ENCODE peak calls at places on chromosomes 3 and 15, in four cellular contexts. U, T, E and A are unnamed samples.

GRCh38 chr3:51671090-51672082 is at the start of gene TEX264:
- DNase-seq in U (peak), T (peak), E (peak), A (peak)

GRCh38 chr3:72606005-72606800 is 242.0 kb downstream of the SHQ1 start:
- DNase-seq in U (no peak), T (peak), E (no peak), A (no peak)

GRCh38 chr3:97432914-97433313 is 331.6 kb upstream of the ARL6 start:
- DNase-seq in U (no peak), T (no peak), E (no peak), A (no peak)

GRCh38 chr3:78029775-78030174 is 989.9 kb downstream of the ROBO2 start:
- DNase-seq in U (no peak), T (no peak), E (no peak), A (no peak)

GRCh38 chr3:85721409-85722145 is 762.8 kb downstream of the CADM2 start:
- DNase-seq in U (no peak), T (no peak), E (no peak), A (no peak)

GRCh38 chr3:50274371-50275104 is 4.3 kb upstream of the LSMEM2 start:
- DNase-seq in U (peak), T (peak), E (no peak), A (peak)

GRCh38 chr3:5239602-5240001 is 52.1 kb downstream of the EDEM1 start:
- DNase-seq in U (no peak), T (no peak), E (no peak), A (no peak)

GRCh38 chr3:76369170-76369569 is 583.8 kb upstream of the ZNF717 start:
- DNase-seq in U (no peak), T (no peak), E (no peak), A (peak)

GRCh38 chr15:60083318-60083717 is 79.2 kb downstream of the FOXB1 start:
- DNase-seq in U (no peak), T (no peak), E (no peak), A (no peak)

GRCh38 chr15:70185251-70185711 is 87.6 kb upstream of the TLE3 start:
- DNase-seq in U (no peak), T (no peak), E (no peak), A (no peak)

GRCh38 chr15:69523010-69524001 is 70.7 kb downstream of the RPLP1 start:
- DNase-seq in U (peak), T (peak), E (no peak), A (peak)

GRCh38 chr15:96553006-96553405 is 222.5 kb downstream of the NR2F2 start:
- DNase-seq in U (no peak), T (no peak), E (no peak), A (no peak)

GRCh38 chr3:15181511-15181910 is 24.5 kb upstream of the CAPN7 start:
- DNase-seq in U (no peak), T (no peak), E (no peak), A (no peak)

GRCh38 chr3:45041666-45042065 is 15.6 kb downstream of the CLEC3B start:
- DNase-seq in U (no peak), T (no peak), E (peak), A (no peak)

GRCh38 chr3:28743843-28744242 is 395.2 kb upstream of the AZI2 start:
- DNase-seq in U (no peak), T (no peak), E (no peak), A (no peak)

GRCh38 chr3:13703071-13703470 is 154.1 kb downstream of the FBLN2 start:
- DNase-seq in U (no peak), T (no peak), E (no peak), A (no peak)

GRCh38 chr15:31552482-31553099 is 226.0 kb downstream of the KLF13 start:
- DNase-seq in U (no peak), T (no peak), E (no peak), A (no peak)

GRCh38 chr3:195117978-195118581 is 152.9 kb downstream of the XXYLT1 start:
- DNase-seq in U (peak), T (no peak), E (no peak), A (no peak)

GRCh38 chr15:63833246-63833696 is 477 bp downstream of the HERC1 start:
- DNase-seq in U (peak), T (no peak), E (no peak), A (peak)

GRCh38 chr3:56862352-56863062 is 60.8 kb upstream of the ARHGEF3 start:
- DNase-seq in U (no peak), T (peak), E (no peak), A (no peak)

GRCh38 chr3:33438284-33438668 is 1.9 kb downstream of the UBP1 start:
- DNase-seq in U (peak), T (peak), E (no peak), A (no peak)

GRCh38 chr3:113086506-113087461 is 96.0 kb downstream of the GTPBP8 start:
- DNase-seq in U (no peak), T (peak), E (no peak), A (no peak)

GRCh38 chr3:112633191-112633590 is 7.8 kb downstream of the CCDC80 start:
- DNase-seq in U (no peak), T (no peak), E (no peak), A (no peak)

GRCh38 chr3:38588276-38588971 is 61.1 kb downstream of the SCN5A start:
- DNase-seq in U (no peak), T (no peak), E (no peak), A (no peak)

GRCh38 chr3:193946945-193947344 is 189.0 kb upstream of the HES1 start:
- DNase-seq in U (no peak), T (peak), E (no peak), A (no peak)

GRCh38 chr15:69719527-69719926 is 266.9 kb downstream of the RPLP1 start:
- DNase-seq in U (no peak), T (no peak), E (no peak), A (no peak)

GRCh38 chr15:63191895-63192603 is 2.6 kb downstream of the RAB8B start:
- DNase-seq in U (peak), T (no peak), E (peak), A (no peak)

GRCh38 chr3:156093966-156094365 is 26.4 kb upstream of the KCNAB1 start:
- DNase-seq in U (no peak), T (no peak), E (no peak), A (no peak)

GRCh38 chr15:45763170-45763869 is 128.5 kb downstream of the SQOR start:
- DNase-seq in U (no peak), T (no peak), E (no peak), A (no peak)

GRCh38 chr3:10164546-10165393 is at the start of gene IRAK2:
- DNase-seq in U (peak), T (peak), E (no peak), A (peak)

GRCh38 chr3:47542614-47543173 is 29.2 kb upstream of the ELP6 start:
- DNase-seq in U (peak), T (no peak), E (no peak), A (peak)

GRCh38 chr3:58539636-58540035 is 2.6 kb upstream of the ACOX2 start:
- DNase-seq in U (no peak), T (no peak), E (no peak), A (no peak)

GRCh38 chr3:59436164-59436958 is 386.5 kb upstream of the CFAP20DC start:
- DNase-seq in U (no peak), T (no peak), E (no peak), A (no peak)

GRCh38 chr3:106457278-106458210 is 588.7 kb upstream of the CBLB start:
- DNase-seq in U (peak), T (no peak), E (peak), A (no peak)
- TF ChIP-seq FOXK2 in U (no peak), T (no peak), E (no peak), A (no peak)

GRCh38 chr3:40211579-40211978 is 97.9 kb upstream of the EIF1B start:
- DNase-seq in U (no peak), T (no peak), E (no peak), A (no peak)
- TF ChIP-seq BHLHE40 in U (no peak), T (no peak), E (no peak), A (no peak)

DNA sequence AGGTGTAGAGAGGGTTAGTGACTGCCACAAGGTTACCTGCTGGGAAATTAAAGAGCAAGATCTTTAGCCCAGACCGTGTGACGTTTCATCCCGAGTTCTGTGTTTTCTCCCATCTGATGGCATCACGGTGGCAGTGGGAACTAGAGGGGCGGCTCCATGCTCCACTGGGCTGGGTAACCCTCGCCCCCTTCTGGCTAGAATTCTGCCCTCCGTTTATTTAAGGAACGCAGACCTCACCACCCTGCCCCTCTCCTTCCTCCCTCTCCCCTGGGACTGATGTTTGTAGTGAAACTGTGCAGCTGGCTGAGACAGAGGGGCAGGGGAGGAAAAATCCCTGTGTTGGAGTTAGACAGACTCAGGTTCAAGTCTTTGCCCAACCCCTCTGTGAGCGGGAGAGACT is 65.6 kb downstream of the ITGA11 start:
- DNase-seq in U (no peak), T (no peak), E (no peak), A (no peak)
- TF ChIP-seq FOXM1 in U (no peak), T (no peak), E (no peak), A (no peak)

DNA sequence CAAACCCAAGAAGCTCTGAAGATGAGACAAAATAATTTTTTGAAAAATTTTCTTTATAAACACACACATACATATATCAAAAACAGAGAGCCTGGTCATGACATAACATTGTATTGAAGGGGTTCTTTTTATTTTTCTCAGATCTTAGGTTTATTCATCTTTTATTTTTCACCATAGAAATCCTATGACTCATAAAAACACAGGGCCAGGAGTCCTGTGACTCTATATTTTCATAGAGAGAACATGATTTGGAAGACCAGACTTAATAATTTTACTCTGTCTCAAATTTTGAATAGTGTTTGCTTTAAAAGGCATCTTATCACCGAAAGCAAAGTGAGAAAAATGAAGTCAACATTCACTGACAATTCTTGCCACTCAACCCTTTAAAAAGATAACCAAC is 57.7 kb downstream of the SUCNR1 start:
- DNase-seq in U (no peak), T (no peak), E (no peak), A (no peak)
- TF ChIP-seq FOXK2 in U (no peak), T (no peak), E (no peak), A (no peak)

DNA sequence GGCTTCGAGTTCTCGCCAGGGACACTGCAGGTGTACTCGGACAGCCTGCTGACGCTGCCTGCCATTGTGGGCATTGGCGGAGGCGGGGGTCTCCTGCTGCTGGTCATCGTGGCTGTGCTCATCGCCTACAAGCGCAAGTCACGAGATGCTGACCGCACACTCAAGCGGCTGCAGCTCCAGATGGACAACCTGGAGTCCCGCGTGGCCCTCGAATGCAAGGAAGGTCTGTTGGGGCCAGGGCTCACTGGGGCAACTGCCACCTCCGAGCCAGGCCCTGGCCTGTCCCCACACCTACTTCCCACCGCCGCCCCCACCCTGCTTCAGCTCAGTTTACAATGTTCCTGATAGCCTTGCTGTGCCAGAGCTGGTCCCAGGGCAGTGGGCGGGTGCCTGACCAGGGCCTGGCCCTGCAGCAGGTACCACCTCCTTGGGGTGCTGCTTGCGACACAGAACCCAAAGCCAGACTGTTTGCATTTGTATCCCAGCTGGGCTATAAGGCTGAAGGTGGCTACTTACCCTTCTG is 35.5 kb downstream of the PLXNA1 start:
- DNase-seq in U (no peak), T (no peak), E (no peak), A (no peak)
- TF ChIP-seq BHLHE40 in U (no peak), T (no peak), E (no peak), A (no peak)

DNA sequence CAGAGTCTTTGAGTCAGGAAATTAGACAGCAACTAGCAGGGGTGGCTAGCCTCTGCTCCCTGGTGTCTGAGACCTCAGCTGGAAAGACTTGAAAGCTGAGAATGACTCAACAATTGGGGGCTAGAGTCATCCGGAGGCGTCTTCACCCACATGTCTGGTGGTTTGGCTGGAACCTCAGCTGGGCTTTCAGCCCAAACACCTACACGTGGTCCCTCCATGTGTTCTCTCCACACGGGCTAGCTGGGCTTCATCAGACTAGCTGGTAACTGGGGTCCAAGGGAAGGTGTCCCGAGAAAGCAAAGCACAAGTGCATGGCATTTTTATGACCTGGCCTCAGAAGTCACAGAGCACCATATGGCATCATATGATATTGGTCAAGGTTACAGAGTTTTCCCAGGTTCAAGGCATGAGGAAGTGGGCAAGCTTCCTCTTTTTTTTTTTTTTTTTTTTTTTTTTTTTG is 19.9 kb upstream of the ABHD2 start:
- DNase-seq in U (no peak), T (no peak), E (peak), A (no peak)
- TF ChIP-seq FOXM1 in U (no peak), T (no peak), E (peak), A (no peak)